ENCODE peak calls at places on chromosomes 16 and 17, in seven cellular contexts. W, G, U, Q, Z, C and P are unnamed samples.

GRCh38 chr16:79093554-79093967 is 507.0 kb downstream of the MAF start:
- DNase-seq in G (no peak), Z (no peak), Q (no peak), C (no peak), U (no peak), W (peak; percentile 52), P (no peak)

GRCh38 chr17:43360376-43360738 is 38.4 kb upstream of the ARL4D start:
- DNase-seq in U (peak; percentile 66), C (peak; percentile 79), G (no peak), Z (peak; percentile 89), W (no peak), Q (peak; percentile 57), P (peak; percentile 33)

GRCh38 chr16:17259751-17260270 is 210.9 kb downstream of the XYLT1 start:
- DNase-seq in U (no peak), C (no peak), Q (no peak), Z (no peak), W (no peak), G (no peak), P (no peak)

GRCh38 chr17:74569392-74570003 is 2.2 kb upstream of the CD300H start:
- DNase-seq in U (no peak), G (no peak), Q (peak; percentile 63), Z (peak; percentile 98), W (peak; percentile 75), C (no peak), P (no peak)

GRCh38 chr17:83053021-83053778 is 26.2 kb upstream of the METRNL start:
- DNase-seq in C (no peak), G (peak; percentile 4), Q (peak; percentile 4), W (no peak), U (no peak), Z (no peak), P (no peak)

GRCh38 chr17:37752482-37752881 is 7.6 kb upstream of the HNF1B start:
- DNase-seq in U (no peak), C (no peak), Z (peak; percentile 76), G (no peak), Q (no peak), W (no peak), P (no peak)

GRCh38 chr17:63809970-63810369 is 17.3 kb upstream of the PSMC5 start:
- DNase-seq in G (no peak), C (no peak), U (no peak), W (no peak), Z (no peak), Q (no peak), P (no peak)

GRCh38 chr17:13825526-13826040 is 223.9 kb upstream of the HS3ST3A1 start:
- DNase-seq in U (no peak), Z (no peak), W (no peak), G (no peak), C (no peak), Q (no peak), P (no peak)

GRCh38 chr16:673399-673991 is 2.0 kb upstream of the RHBDL1 start:
- DNase-seq in Z (no peak), W (no peak), Q (no peak), G (no peak), U (no peak), C (no peak), P (no peak)

GRCh38 chr16:11580451-11581086 is 6.2 kb downstream of the LITAF start:
- DNase-seq in W (peak; percentile 40), G (no peak), U (no peak), Q (no peak), Z (no peak), C (no peak), P (no peak)

GRCh38 chr16:72992142-72992601 is 55.8 kb downstream of the ZFHX3 start:
- DNase-seq in G (no peak), Z (no peak), U (no peak), C (peak; percentile 38), Q (no peak), W (no peak), P (peak; percentile 54)

GRCh38 chr16:69522732-69523404 is 42.9 kb upstream of the NFAT5 start:
- DNase-seq in W (no peak), C (no peak), G (no peak), Z (no peak), U (no peak), Q (no peak), P (no peak)

GRCh38 chr16:88790312-88791150 is 5.5 kb upstream of the PIEZO1 start:
- DNase-seq in U (no peak), C (no peak), Q (no peak), W (peak; percentile 84), G (no peak), Z (no peak), P (peak; percentile 34)

GRCh38 chr16:83953796-83954576 is 946 bp downstream of the OSGIN1 start:
- DNase-seq in G (no peak), C (no peak), Z (peak; percentile 64), Q (no peak), U (peak; percentile 57), W (no peak), P (no peak)

GRCh38 chr16:89667633-89668032 is 10.0 kb downstream of the SPATA33 start:
- DNase-seq in C (no peak), G (no peak), Z (no peak), W (no peak), U (no peak), Q (no peak), P (no peak)

GRCh38 chr17:66343531-66344078 is 41.2 kb downstream of the PRKCA start:
- DNase-seq in Q (no peak), G (no peak), U (no peak), Z (peak; percentile 61), C (no peak), W (no peak), P (no peak)

GRCh38 chr16:53745126-53745525 is 41.2 kb downstream of the FTO start:
- DNase-seq in C (no peak), Z (peak; percentile 82), Q (no peak), G (no peak), W (no peak), U (no peak), P (no peak)

GRCh38 chr17:39756376-39757079 is 18.8 kb downstream of the GRB7 start:
- DNase-seq in Z (no peak), G (no peak), U (no peak), W (no peak), Q (no peak), C (no peak), P (no peak)

GRCh38 chr16:11792404-11793260 is 4.4 kb downstream of the ZC3H7A start:
- DNase-seq in U (no peak), G (no peak), C (peak; percentile 57), Q (no peak), Z (no peak), W (no peak), P (no peak)

GRCh38 chr17:2893422-2893914 is 97.2 kb downstream of the RAP1GAP2 start:
- DNase-seq in Q (no peak), Z (peak; percentile 50), C (no peak), W (peak; percentile 79), U (no peak), G (no peak), P (no peak)
- TF ChIP-seq CTCF in Q (no peak), Z (no peak), C (no peak), W (no peak), U (no peak), G (no peak), P (no peak)

GRCh38 chr17:15999141-15999973 is at the start of the genes TTC19 and ZSWIM7:
- DNase-seq in W (peak; percentile 99), C (peak; percentile 96), U (peak; percentile 96), Z (peak; percentile 89), Q (peak; percentile 78), G (peak; percentile 95), P (peak; percentile 92)
- TF ChIP-seq CTCF in W (no peak), C (no peak), U (peak; percentile 15), Z (peak; percentile 25), Q (no peak), G (no peak), P (no peak)

GRCh38 chr16:22181843-22182242 is 19.5 kb downstream of the SDR42E2 start:
- DNase-seq in C (no peak), Q (no peak), U (no peak), Z (no peak), W (no peak), G (no peak), P (no peak)

GRCh38 chr16:22183335-22183734 is 21.0 kb downstream of the SDR42E2 start:
- DNase-seq in G (no peak), C (no peak), U (no peak), W (no peak), Q (no peak), Z (no peak), P (no peak)

GRCh38 chr16:22184615-22184968 is 21.5 kb upstream of the EEF2K start:
- DNase-seq in W (no peak), C (no peak), Z (no peak), U (no peak), G (no peak), Q (no peak), P (no peak)

GRCh38 chr16:22186517-22186916 is 19.6 kb upstream of the EEF2K start:
- DNase-seq in C (no peak), G (no peak), Q (no peak), W (no peak), Z (no peak), U (no peak), P (peak; percentile 27)

DNA sequence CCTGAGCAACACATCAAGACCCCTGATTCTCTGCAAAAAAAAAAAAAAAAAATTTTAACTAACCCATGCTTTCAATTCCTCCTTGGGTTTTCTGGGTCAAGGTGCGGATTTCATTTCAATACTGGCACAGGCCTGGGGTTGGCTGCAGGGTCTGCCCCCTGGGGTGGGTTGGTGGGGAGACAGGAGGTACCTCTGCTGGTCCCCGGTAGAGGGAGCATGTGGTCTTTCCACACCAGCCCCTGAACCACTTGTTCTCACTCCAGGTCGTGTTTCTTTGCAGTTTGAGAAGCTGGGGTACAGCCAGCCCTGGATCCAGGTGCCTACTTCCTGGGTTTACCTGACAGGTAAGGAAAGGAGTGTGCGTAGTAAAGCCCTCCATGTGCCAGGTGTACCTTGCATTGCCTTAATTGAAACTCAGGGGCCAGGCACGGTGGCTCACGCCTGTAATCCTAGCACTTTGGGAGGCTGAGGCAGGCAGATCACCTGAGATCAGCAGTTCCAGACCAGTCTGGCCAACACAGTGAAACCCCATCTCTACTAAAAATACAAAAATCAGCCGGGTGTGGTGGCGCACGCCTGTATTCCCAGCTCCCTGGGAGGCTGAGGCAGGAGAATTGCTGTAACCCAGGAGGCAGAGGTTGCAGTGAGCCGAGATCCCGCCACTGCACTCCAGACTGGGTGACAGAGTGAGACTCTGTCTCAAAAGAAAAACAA is 21.8 kb downstream of the SDR42E2 start:
- DNase-seq in G (no peak), U (no peak), Q (no peak), C (no peak), Z (no peak), W (no peak), P (peak; percentile 25)
- TF ChIP-seq CTCF in G (no peak), U (no peak), Q (peak; percentile 13), C (no peak), Z (peak; percentile 28), W (no peak), P (peak; percentile 31)

GRCh38 chr17:31487063-31487647 is 95.7 kb downstream of the RAB11FIP4 start:
- DNase-seq in Z (no peak), C (no peak), U (no peak), W (peak; percentile 56), Q (no peak), G (no peak), P (no peak)

GRCh38 chr17:31488264-31488981 is 96.9 kb downstream of the RAB11FIP4 start:
- DNase-seq in C (no peak), Q (no peak), U (no peak), Z (no peak), W (peak; percentile 78), G (no peak), P (peak; percentile 31)

GRCh38 chr17:31488982-31489294 is 97.5 kb downstream of the RAB11FIP4 start:
- DNase-seq in G (no peak), W (peak; percentile 61), Q (no peak), Z (no peak), U (no peak), C (no peak), P (no peak)

GRCh38 chr17:31486351-31487062 is 95.0 kb downstream of the RAB11FIP4 start:
- DNase-seq in Z (no peak), G (no peak), W (peak; percentile 69), C (no peak), U (no peak), Q (no peak), P (no peak)

GRCh38 chr17:31487648-31488263 is 96.3 kb downstream of the RAB11FIP4 start:
- DNase-seq in Q (no peak), W (peak; percentile 97), Z (peak; percentile 77), U (peak; percentile 96), C (peak; percentile 79), G (peak; percentile 56), P (peak; percentile 89)
- TF ChIP-seq CTCF in Q (no peak), W (no peak), Z (peak; percentile 17), U (no peak), C (no peak), G (no peak), P (no peak)